ENCODE peak calls at places on chromosomes 11 and 22, in nine cellular contexts. E, A, Q, D, X, I, T, R and O are unnamed samples.

GRCh38 chr11:96708469-96708868 is 318.7 kb downstream of the JRKL start:
- DNase-seq in R (no peak), D (no peak), E (no peak), X (no peak), A (no peak), Q (no peak), I (no peak), T (no peak), O (no peak)

GRCh38 chr22:33007485-33007884 is 50.7 kb downstream of the SYN3 start:
- DNase-seq in E (no peak), A (no peak), T (no peak), X (no peak), R (no peak), I (no peak), D (no peak), Q (no peak), O (no peak)

GRCh38 chr11:84157639-84158038 is 871.5 kb upstream of the CCDC90B start:
- DNase-seq in X (no peak), A (no peak), T (no peak), E (no peak), D (no peak), R (no peak), I (no peak), Q (no peak), O (no peak)

GRCh38 chr11:63444181-63444580 is 46.8 kb downstream of the PLAAT5 start:
- DNase-seq in R (no peak), E (no peak), T (no peak), Q (no peak), D (no peak), X (no peak), I (no peak), A (no peak), O (no peak)

GRCh38 chr11:45180158-45180887 is 33.9 kb downstream of the PRDM11 start:
- DNase-seq in I (peak; percentile 12), D (no peak), A (peak; percentile 39), E (no peak), X (no peak), Q (no peak), R (no peak), T (peak; percentile 14), O (no peak)

GRCh38 chr11:66268953-66269906 is 791 bp downstream of the RAB1B start:
- DNase-seq in T (peak; percentile 43), E (no peak), A (no peak), R (no peak), I (no peak), Q (no peak), D (no peak), X (no peak), O (no peak)

GRCh38 chr22:46297151-46297819 is 615 bp downstream of the GTSE1 start:
- DNase-seq in Q (no peak), X (no peak), R (no peak), T (peak; percentile 17), I (peak; percentile 6), E (no peak), A (no peak), D (no peak), O (no peak)

GRCh38 chr11:132126973-132127900 is 756.8 kb downstream of the NTM start:
- DNase-seq in X (no peak), A (peak; percentile 63), E (no peak), Q (no peak), D (peak; percentile 27), I (peak; percentile 7), R (peak; percentile 15), T (no peak), O (no peak)

GRCh38 chr11:17740649-17741235 is 6.2 kb downstream of the KCNC1 start:
- DNase-seq in I (no peak), T (no peak), A (no peak), R (no peak), X (peak; percentile 56), D (no peak), E (no peak), Q (no peak), O (no peak)

GRCh38 chr11:71165771-71166170 is 86.6 kb downstream of the SHANK2 start:
- DNase-seq in I (no peak), R (no peak), D (no peak), Q (no peak), E (no peak), T (no peak), X (no peak), A (no peak), O (no peak)

GRCh38 chr11:132347156-132348090 is 977.0 kb downstream of the NTM start:
- DNase-seq in D (no peak), X (no peak), R (no peak), A (no peak), Q (no peak), I (no peak), T (no peak), E (no peak), O (no peak)

GRCh38 chr22:28977050-28977449 is 84.6 kb downstream of the C22orf31 start:
- DNase-seq in D (no peak), A (no peak), X (no peak), I (no peak), E (no peak), R (no peak), T (no peak), Q (no peak), O (no peak)